ENCODE peak calls at places on chromosomes 6 and 20, in four cellular contexts. Q, U, M and W are unnamed samples.

GRCh38 chr6:16684195-16684689 is 77.0 kb downstream of the ATXN1 start:
- DNase-seq in Q (no peak), M (peak; percentile 78), U (no peak), W (no peak)

GRCh38 chr6:119950681-119951080 is 601.1 kb upstream of the MAN1A1 start:
- DNase-seq in Q (no peak), M (no peak), U (no peak), W (no peak)

GRCh38 chr6:33014841-33015634 is 5.6 kb upstream of the HLA-DOA start:
- DNase-seq in M (peak; percentile 77), Q (no peak), U (no peak), W (peak; percentile 75)

GRCh38 chr6:136365781-136366354 is 76.2 kb upstream of the BCLAF1 start:
- DNase-seq in M (no peak), U (peak; percentile 91), Q (peak; percentile 77), W (no peak)

GRCh38 chr6:89862698-89863097 is 31.6 kb upstream of the GJA10 start:
- DNase-seq in U (no peak), M (no peak), Q (no peak), W (no peak)

GRCh38 chr6:46909371-46909770 is 12.4 kb downstream of the ADGRF5 start:
- DNase-seq in M (no peak), Q (no peak), U (no peak), W (no peak)

GRCh38 chr6:40918035-40918651 is 120.9 kb downstream of the UNC5CL start:
- DNase-seq in U (no peak), Q (no peak), M (no peak), W (no peak)

GRCh38 chr20:16947346-16947943 is 199.3 kb downstream of the OTOR start:
- DNase-seq in M (no peak), Q (no peak), U (no peak), W (no peak)

GRCh38 chr6:44057931-44058616 is 69.2 kb downstream of the MRPL14 start:
- DNase-seq in U (no peak), M (no peak), Q (no peak), W (no peak)

GRCh38 chr20:17651761-17652388 is 30.2 kb downstream of the RRBP1 start:
- DNase-seq in U (peak; percentile 66), M (no peak), Q (peak; percentile 60), W (no peak)

GRCh38 chr6:119096683-119097310 is 18.3 kb upstream of the FAM184A start:
- DNase-seq in Q (peak; percentile 92), M (no peak), U (no peak), W (no peak)

GRCh38 chr20:2101057-2101934 is at the start of gene STK35:
- DNase-seq in M (no peak), U (no peak), Q (peak; percentile 92), W (peak; percentile 85)

GRCh38 chr20:63525968-63526367 is 5.4 kb downstream of the PPDPF start:
- DNase-seq in U (peak; percentile 67), Q (no peak), M (no peak), W (no peak)
- TF ChIP-seq POLR2A in U (no peak), Q (no peak), M (no peak), W (no peak)

GRCh38 chr20:47785900-47786762 is 850 bp upstream of the SULF2 start:
- DNase-seq in M (peak; percentile 82), U (no peak), Q (peak; percentile 87), W (peak; percentile 27)
- TF ChIP-seq POLR2A in M (no peak), U (no peak), Q (no peak), W (no peak)

GRCh38 chr20:50192364-50193168 is 1.9 kb downstream of the CEBPB start:
- DNase-seq in Q (peak; percentile 96), U (peak; percentile 93), M (peak; percentile 92), W (peak; percentile 96)
- TF ChIP-seq POLR2A in Q (peak; percentile 36), U (no peak), M (no peak), W (peak; percentile 53)

DNA sequence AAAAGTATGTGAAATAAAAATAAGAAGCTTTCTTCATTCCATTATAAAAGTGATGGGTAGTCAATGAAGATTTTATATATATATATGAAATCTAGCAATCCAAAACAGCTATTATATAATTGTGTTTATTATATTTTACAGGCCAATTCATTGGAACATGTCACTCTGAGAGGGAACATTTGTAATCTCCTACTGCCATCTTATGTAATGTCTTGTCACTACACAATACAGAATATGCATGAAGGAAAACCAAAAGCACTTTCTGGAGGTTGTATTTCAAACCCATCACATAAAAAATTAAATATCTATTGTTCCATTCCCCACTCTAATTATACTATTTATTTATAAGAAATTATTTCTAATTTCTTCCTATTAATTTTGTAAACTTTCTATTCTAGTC is 31.5 kb upstream of the IRAK1BP1 start:
- DNase-seq in M (no peak), Q (no peak), U (no peak), W (no peak)
- TF ChIP-seq POLR2A in M (no peak), Q (no peak), U (no peak), W (no peak)

GRCh38 chr6:70669133-70669532 is 1.4 kb downstream of the SMAP1 start:
- DNase-seq in M (peak; percentile 13), Q (no peak), U (no peak), W (no peak)
- TF ChIP-seq POLR2A in M (no peak), Q (no peak), U (no peak), W (no peak)

DNA sequence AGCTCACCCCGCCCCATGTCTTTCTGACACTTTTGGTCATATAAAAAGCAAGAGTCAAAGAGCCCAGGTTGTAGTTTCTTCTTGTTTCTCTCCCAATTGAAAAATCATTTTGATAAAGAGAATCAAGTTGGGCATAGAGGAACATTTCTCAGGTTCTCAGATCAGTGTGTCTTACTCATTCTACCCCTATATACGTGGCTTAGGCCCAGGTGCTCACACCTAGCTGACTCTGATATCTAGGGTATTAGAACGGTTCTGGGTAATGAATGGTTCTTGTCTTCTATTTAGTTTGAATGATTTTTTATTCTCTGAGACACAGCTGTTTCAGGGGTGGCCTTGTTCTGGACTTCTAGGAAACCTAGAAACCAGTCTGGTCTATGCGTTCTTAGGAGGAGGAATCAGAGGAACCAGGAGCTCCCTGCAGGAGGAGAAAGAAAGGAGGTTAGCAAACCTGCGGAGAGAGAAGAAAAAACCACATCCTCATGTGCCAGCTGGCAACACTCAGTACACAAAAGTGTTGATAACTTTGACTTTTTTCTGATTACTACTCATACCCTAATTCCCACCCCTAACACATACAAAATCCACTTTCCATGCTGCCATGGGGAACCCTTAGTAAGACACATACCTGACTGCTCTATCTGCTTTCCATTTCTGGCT is 178.0 kb downstream of the CLIC5 start:
- DNase-seq in U (no peak), M (no peak), Q (no peak), W (no peak)
- TF ChIP-seq POLR2A in U (no peak), M (no peak), Q (no peak), W (no peak)

DNA sequence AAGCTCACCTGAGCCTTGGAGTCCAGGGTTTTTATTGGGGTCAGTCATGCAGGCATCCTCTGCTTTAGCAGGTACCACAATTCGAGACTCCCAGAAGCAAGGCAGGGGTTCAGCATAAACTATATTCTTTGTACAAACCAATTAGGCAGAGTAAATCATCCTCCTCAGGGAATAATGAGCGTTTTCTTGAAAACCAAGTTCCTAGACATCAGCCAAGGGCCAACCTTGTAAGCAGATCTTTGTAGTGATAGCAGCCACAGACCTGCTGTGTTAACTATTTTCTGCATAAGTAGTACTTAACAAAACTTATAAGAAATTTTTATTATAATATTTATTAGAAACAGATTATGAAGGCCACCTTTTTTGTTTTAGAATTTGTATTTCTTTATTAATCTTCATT is 74.7 kb downstream of the STXBP5 start:
- DNase-seq in M (no peak), Q (no peak), U (no peak), W (no peak)
- TF ChIP-seq POLR2A in M (no peak), Q (no peak), U (no peak), W (no peak)